ENCODE peak calls at places on chromosomes 2 and 18, in ten cellular contexts. J is thoracic aorta, E is posterior vena cava, Y is A172, Z is ovary, R is endothelial cell, B is retina, C is RPMI7951, O is NCI-H2171, T is GM13977. P is an unnamed sample.

GRCh38 chr2:42513252-42513918 is 19.6 kb upstream of the KCNG3 start:
- DNase-seq in B (peak), E (peak), C (peak), R (peak), O (no peak), Z (no peak), T (no peak), Y (peak), J (no peak), P (peak)

GRCh38 chr18:2104620-2105462 is 466.5 kb downstream of the METTL4 start:
- DNase-seq in E (peak), C (peak), Z (no peak), T (peak), O (no peak), B (peak), J (no peak), R (peak), Y (peak), P (peak)

GRCh38 chr2:104745856-104746255 is 108.1 kb upstream of the POU3F3 start:
- DNase-seq in R (no peak), C (no peak), Z (no peak), E (no peak), Y (no peak), T (no peak), J (no peak), B (no peak), O (no peak), P (no peak)

GRCh38 chr18:8229040-8229439 is 380.2 kb upstream of the RAB12 start:
- DNase-seq in Y (no peak), Z (no peak), R (no peak), B (no peak), E (no peak), J (no peak), C (no peak), T (no peak), O (no peak), P (no peak)

GRCh38 chr2:202036601-202037037 is 3.0 kb downstream of the FZD7 start:
- DNase-seq in C (no peak), T (no peak), O (no peak), Z (peak), J (no peak), B (peak), E (no peak), R (peak), Y (no peak), P (peak)

GRCh38 chr2:111523009-111523408 is 361.0 kb downstream of the ANAPC1 start:
- DNase-seq in J (no peak), C (no peak), R (no peak), T (no peak), E (no peak), O (no peak), Y (no peak), B (no peak), Z (no peak), P (no peak)

GRCh38 chr18:499351-500229 is 911 bp downstream of the COLEC12 start:
- DNase-seq in T (no peak), Y (peak), E (peak), J (no peak), Z (peak), R (peak), B (peak), O (no peak), C (peak), P (no peak)

GRCh38 chr2:113720167-113720566 is 36.3 kb downstream of the SLC35F5 start:
- DNase-seq in Y (no peak), J (no peak), E (no peak), C (peak), O (peak), Z (no peak), B (no peak), R (no peak), T (no peak), P (peak)

GRCh38 chr18:50117876-50118275 is 77.1 kb downstream of the MYO5B start:
- DNase-seq in J (no peak), C (no peak), E (no peak), R (no peak), B (no peak), Z (no peak), O (no peak), T (no peak), Y (no peak), P (no peak)

GRCh38 chr18:31042391-31043181 is at the start of gene DSC3:
- DNase-seq in C (no peak), Y (no peak), Z (no peak), E (peak), T (peak), O (no peak), J (no peak), R (peak), B (peak), P (no peak)

GRCh38 chr2:119249311-119249710 is 25.7 kb downstream of the STEAP3 start:
- DNase-seq in J (no peak), Y (no peak), T (no peak), Z (peak), E (no peak), B (no peak), O (no peak), C (no peak), R (no peak), P (no peak)

GRCh38 chr2:55296393-55296792 is 27.4 kb upstream of the MTIF2 start:
- DNase-seq in E (no peak), B (no peak), Z (no peak), R (no peak), C (no peak), J (no peak), O (no peak), Y (no peak), T (no peak), P (no peak)

GRCh38 chr18:62334110-62334509 is 9.0 kb downstream of the TNFRSF11A start:
- DNase-seq in B (no peak), C (peak), J (no peak), R (no peak), T (no peak), Y (peak), Z (no peak), E (no peak), O (no peak), P (no peak)

GRCh38 chr2:24015562-24016375 is 5.9 kb downstream of the MFSD2B start:
- DNase-seq in J (no peak), E (no peak), T (no peak), C (peak), Z (no peak), R (no peak), O (no peak), B (no peak), Y (peak), P (no peak)

GRCh38 chr2:86453838-86454237 is 12.7 kb downstream of the KDM3A start:
- DNase-seq in T (no peak), R (no peak), O (no peak), Y (no peak), C (peak), B (no peak), E (no peak), J (peak), Z (no peak), P (peak)